ENCODE peak calls at places on chromosomes 6 and 20, in nine cellular contexts. B is tibial nerve, M is adrenal gland, D is endodermal cell, T is H1, Z is ovary, G is heart right ventricle, C is fibroblast of lung, P is IMR-90. V is an unnamed sample.

GRCh38 chr6:146913842-146914562 is 290.2 kb upstream of the STXBP5 start:
- DNase-seq in C (peak; percentile 100), Z (peak; percentile 73), B (peak; percentile 16), P (peak; percentile 99), M (peak; percentile 89), G (peak; percentile 39), D (peak; percentile 93), T (peak; percentile 59), V (peak; percentile 9)

GRCh38 chr6:39339557-39340555 is 17.4 kb upstream of the KCNK16 start:
- DNase-seq in B (no peak), Z (no peak), D (peak; percentile 55), P (no peak), G (no peak), C (no peak), T (no peak), M (no peak), V (peak; percentile 79)

GRCh38 chr6:124535299-124535698 is 426.9 kb upstream of the RNF217 start:
- DNase-seq in Z (no peak), M (no peak), B (no peak), C (no peak), G (no peak), T (no peak), P (no peak), D (no peak), V (no peak)

GRCh38 chr20:37670426-37670825 is 23.4 kb upstream of the CTNNBL1 start:
- DNase-seq in D (no peak), C (peak; percentile 3), T (no peak), G (peak; percentile 36), P (no peak), B (no peak), M (peak; percentile 47), Z (peak; percentile 45), V (peak; percentile 68)

GRCh38 chr6:104679971-104680370 is 179.7 kb downstream of the HACE1 start:
- DNase-seq in C (no peak), B (no peak), G (no peak), M (no peak), P (no peak), D (no peak), T (no peak), Z (no peak), V (no peak)

GRCh38 chr6:37618916-37619605 is 78.6 kb downstream of the MDGA1 start:
- DNase-seq in D (no peak), G (no peak), T (no peak), B (no peak), Z (no peak), C (peak; percentile 32), M (no peak), P (no peak), V (no peak)

GRCh38 chr6:81777586-81778268 is 25.2 kb upstream of the TENT5A start:
- DNase-seq in C (peak; percentile 21), T (no peak), D (no peak), B (no peak), M (no peak), Z (no peak), G (no peak), P (no peak), V (no peak)

GRCh38 chr20:33178726-33179125 is 10.8 kb downstream of the BPIFA2 start:
- DNase-seq in D (peak; percentile 67), Z (no peak), T (no peak), C (no peak), M (no peak), B (no peak), P (no peak), G (no peak), V (no peak)

GRCh38 chr20:64107736-64108457 is 532 bp upstream of the NPBWR2 start:
- DNase-seq in T (peak; percentile 40), G (no peak), B (no peak), Z (no peak), P (no peak), C (no peak), M (peak; percentile 9), D (peak; percentile 44), V (no peak)

GRCh38 chr20:49982346-49983122 is at the start of gene SNAI1:
- DNase-seq in Z (peak; percentile 85), P (peak; percentile 86), T (peak; percentile 87), B (peak; percentile 51), G (peak; percentile 81), C (peak; percentile 82), D (peak; percentile 95), M (peak; percentile 79), V (peak; percentile 84)
- H3K27ac ChIP-seq in Z (no peak within 1 kb of the TSS), P (peak within 1 kb of the TSS; percentile 80), T (peak within 1 kb of the TSS; percentile 31), B (peak within 1 kb of the TSS; percentile 43), G (peak within 1 kb of the TSS; percentile 80), C (peak within 1 kb of the TSS; percentile 74), D (no peak within 1 kb of the TSS), M (peak within 1 kb of the TSS; percentile 45), V (peak within 1 kb of the TSS; percentile 90)

DNA sequence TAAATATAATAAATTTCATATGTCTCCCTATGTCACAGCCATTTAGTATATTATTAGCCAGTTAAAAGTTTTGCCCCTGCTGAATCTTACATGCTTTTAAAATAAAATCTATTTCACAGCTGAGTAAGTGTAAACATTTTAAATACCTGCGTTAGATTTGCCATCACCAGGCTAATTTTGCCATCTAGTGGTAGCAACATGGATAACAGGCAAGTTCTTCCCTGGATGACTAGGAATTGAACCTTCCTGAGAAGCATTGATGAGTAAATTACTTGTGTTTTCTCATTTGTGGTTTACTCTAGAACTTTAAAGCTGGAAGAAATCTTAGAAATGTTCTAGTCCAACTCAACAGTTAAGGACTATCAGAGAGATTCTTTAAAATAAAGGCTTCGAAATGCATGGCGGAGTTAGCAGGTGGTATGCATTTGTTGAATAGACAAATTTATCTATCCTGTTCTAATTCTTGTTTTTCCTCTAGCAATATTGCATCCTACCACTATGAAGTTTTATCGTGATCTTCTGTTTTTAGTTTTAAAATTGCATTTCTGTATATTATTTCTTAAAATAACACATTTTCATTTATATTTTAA is 2.6 kb downstream of the PRSS35 start:
- DNase-seq in C (peak; percentile 51), M (peak; percentile 24), G (no peak), D (peak; percentile 69), T (no peak), P (peak; percentile 80), B (no peak), Z (no peak), V (no peak)
- TF ChIP-seq CTCF in C (peak; percentile 94), M (peak; percentile 86), G (peak; percentile 81), D (peak; percentile 93), T (no peak), P (peak; percentile 96), B (peak; percentile 74), Z (peak; percentile 84), V (peak; percentile 67)

GRCh38 chr6:43192911-43193310 is 10.9 kb downstream of the CUL9 start:
- DNase-seq in P (no peak), Z (no peak), T (no peak), M (no peak), C (no peak), B (no peak), D (no peak), G (no peak), V (no peak)

GRCh38 chr6:43196337-43196736 is 14.3 kb downstream of the CUL9 start:
- DNase-seq in T (no peak), D (no peak), C (no peak), G (no peak), B (no peak), M (no peak), Z (no peak), P (no peak), V (peak; percentile 11)

GRCh38 chr6:43188426-43188825 is 6.4 kb downstream of the CUL9 start:
- DNase-seq in D (no peak), C (no peak), B (no peak), T (no peak), M (no peak), Z (no peak), G (no peak), P (no peak), V (peak; percentile 0)

GRCh38 chr6:43189905-43190304 is 7.9 kb downstream of the CUL9 start:
- DNase-seq in D (no peak), T (no peak), Z (no peak), C (no peak), G (no peak), P (no peak), B (no peak), M (no peak), V (no peak)

DNA sequence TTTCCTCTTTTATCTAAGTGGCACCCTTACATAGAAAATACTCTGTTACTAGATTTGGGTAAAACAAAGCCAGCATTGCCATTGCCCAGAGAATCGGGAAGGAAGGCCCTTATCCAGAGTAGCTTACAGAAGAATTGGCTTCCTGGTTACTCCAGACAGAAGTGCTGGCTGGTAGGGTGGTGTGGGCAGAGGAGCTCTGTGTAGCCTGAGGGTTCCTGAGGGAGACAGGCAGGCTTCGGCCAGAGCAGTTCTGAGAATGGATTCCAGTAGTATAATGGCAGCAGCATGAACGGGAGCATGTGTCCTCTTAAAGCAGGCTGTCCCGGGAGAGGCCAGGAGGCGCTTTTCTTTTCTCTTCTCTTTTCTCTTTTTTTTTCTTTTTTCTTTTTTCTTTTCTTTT is 11.9 kb downstream of the CUL9 start:
- DNase-seq in G (no peak), B (no peak), M (no peak), P (no peak), Z (no peak), T (no peak), D (no peak), C (no peak), V (no peak)
- H3K36me3 ChIP-seq in G (no peaks in the 10 kb centered on the region), B (peaks cover 14% of the 10 kb centered on the region), M (no peaks in the 10 kb centered on the region), P (peaks cover 44% of the 10 kb centered on the region), Z (no peaks in the 10 kb centered on the region), T (no peaks in the 10 kb centered on the region), D (no peaks in the 10 kb centered on the region), C (peaks cover 15% of the 10 kb centered on the region), V (peaks cover 83% of the 10 kb centered on the region)

GRCh38 chr20:63105211-63106107 is 98.7 kb upstream of the BHLHE23 start:
- DNase-seq in D (no peak), G (peak; percentile 9), Z (no peak), P (no peak), M (no peak), T (no peak), B (no peak), C (no peak), V (peak; percentile 72)

GRCh38 chr20:63104312-63105181 is 97.8 kb upstream of the BHLHE23 start:
- DNase-seq in C (no peak), G (peak; percentile 3), P (no peak), D (no peak), B (no peak), Z (no peak), T (no peak), M (no peak), V (no peak)

GRCh38 chr20:63107449-63108200 is 100.9 kb upstream of the BHLHE23 start:
- DNase-seq in T (no peak), P (no peak), M (no peak), G (peak; percentile 1), B (no peak), Z (no peak), D (no peak), C (no peak), V (no peak)

GRCh38 chr20:63106765-63107448 is 100.1 kb upstream of the BHLHE23 start:
- DNase-seq in T (no peak), C (no peak), D (no peak), Z (no peak), P (no peak), G (peak; percentile 3), B (no peak), M (no peak), V (no peak)

DNA sequence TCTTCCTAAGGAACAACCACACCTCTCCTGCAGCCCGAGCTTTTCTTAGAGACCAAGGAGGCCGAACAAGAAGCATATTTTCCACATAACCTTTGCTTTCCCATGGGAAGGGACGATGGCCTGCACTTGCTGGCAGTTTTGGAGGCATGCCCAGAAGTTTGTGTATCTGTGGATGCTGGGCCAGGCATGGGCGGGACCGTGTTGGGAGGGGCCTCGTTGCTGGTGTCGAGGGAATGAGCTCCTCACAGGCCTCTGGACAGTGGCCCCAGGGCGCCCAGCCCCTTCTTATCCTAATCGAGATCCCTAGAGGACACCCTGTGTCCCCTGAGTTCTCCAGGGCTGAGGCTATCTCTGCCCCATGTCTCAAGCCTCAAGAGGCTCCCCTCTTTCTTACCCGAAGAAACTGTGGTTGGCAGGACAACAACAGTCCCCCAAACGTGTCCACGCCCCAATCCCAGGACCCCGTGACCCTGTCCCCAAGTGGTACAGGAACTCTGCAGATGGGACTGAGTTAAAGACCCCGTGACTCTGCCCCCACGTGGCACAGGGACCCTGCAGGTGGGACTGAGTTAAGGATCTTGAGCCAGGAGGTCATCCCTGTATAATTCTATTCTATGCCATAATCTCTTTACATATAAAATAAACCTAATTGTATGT is 99.5 kb upstream of the BHLHE23 start:
- DNase-seq in B (no peak), D (no peak), P (peak; percentile 4), G (peak; percentile 46), T (no peak), M (peak; percentile 34), C (peak; percentile 4), Z (no peak), V (no peak)
- H3K27ac ChIP-seq in B (no peak overlapping the region), D (no peak overlapping the region), P (no peak overlapping the region), G (no peak overlapping the region), T (no peak overlapping the region), M (no peak overlapping the region), C (no peak overlapping the region), Z (no peak overlapping the region), V (no peak overlapping the region)

V was measured in upper lobe of left lung.